ENCODE peak calls at places on chromosomes 11 and 22, in nine cellular contexts. B is fibroblast of the aortic adventitia, A is osteoblast, Y is transverse colon, R is choroid plexus epithelial cell, I is A549, F is Peyer's patch, U is fibroblast of pulmonary artery, G is HFFc6. K is an unnamed sample.

GRCh38 chr11:77115181-77115611 is 12.6 kb downstream of the OMP start:
- DNase-seq in I (peak), F (no peak), B (no peak), G (no peak), U (no peak), R (no peak), A (no peak), Y (no peak), K (no peak)

GRCh38 chr11:116852261-116853125 is 15.1 kb upstream of the APOA1 start:
- DNase-seq in Y (peak), R (peak), B (peak), I (no peak), U (peak), F (no peak), G (peak), A (peak), K (no peak)

GRCh38 chr11:59544869-59545178 is 33.5 kb downstream of the OR4D9 start:
- DNase-seq in F (no peak), G (no peak), B (no peak), R (no peak), Y (no peak), I (no peak), U (no peak), A (no peak), K (no peak)

GRCh38 chr11:130766650-130767297 is 149.5 kb downstream of the SNX19 start:
- DNase-seq in G (no peak), R (no peak), I (no peak), F (no peak), A (no peak), U (no peak), Y (no peak), B (no peak), K (no peak)

GRCh38 chr11:67484847-67485311 is 2.1 kb downstream of the AIP start:
- DNase-seq in B (no peak), F (peak), R (no peak), A (no peak), Y (peak), G (no peak), I (no peak), U (no peak), K (no peak)

GRCh38 chr11:90698238-90698637 is 475.4 kb upstream of the CHORDC1 start:
- DNase-seq in I (no peak), A (no peak), B (no peak), Y (no peak), G (no peak), R (no peak), F (no peak), U (no peak), K (no peak)

GRCh38 chr11:76910620-76911414 is 50.1 kb downstream of the ACER3 start:
- DNase-seq in R (peak), I (no peak), U (peak), G (no peak), F (peak), Y (no peak), B (peak), A (no peak), K (no peak)

GRCh38 chr11:75035911-75036536 is 47.3 kb downstream of the NEU3 start:
- DNase-seq in U (no peak), Y (peak), I (no peak), G (peak), F (peak), A (no peak), R (no peak), B (no peak), K (no peak)

GRCh38 chr11:69388661-69389060 is 92.8 kb upstream of the LINC01488 start:
- DNase-seq in A (no peak), Y (no peak), B (no peak), G (no peak), I (no peak), U (no peak), R (no peak), F (no peak), K (no peak)

GRCh38 chr11:112871909-112872511 is 89.2 kb upstream of the NCAM1 start:
- DNase-seq in B (no peak), R (no peak), A (no peak), I (no peak), F (no peak), Y (no peak), U (no peak), G (no peak), K (no peak)

GRCh38 chr11:108967571-108967970 is 302.7 kb downstream of the DDX10 start:
- DNase-seq in B (peak), R (no peak), U (no peak), I (no peak), G (peak), F (no peak), A (peak), Y (no peak), K (no peak)

GRCh38 chr11:128210148-128210940 is 377.0 kb downstream of the ETS1 start:
- DNase-seq in G (peak), B (peak), R (peak), Y (peak), F (peak), I (peak), A (peak), U (peak), K (no peak)

GRCh38 chr11:110000045-110000502 is 93.1 kb upstream of the ZC3H12C start:
- DNase-seq in I (peak), G (peak), U (peak), B (peak), R (peak), A (peak), Y (no peak), F (no peak), K (no peak)

GRCh38 chr11:71504526-71504925 is 22.5 kb upstream of the KRTAP5-7 start:
- DNase-seq in U (no peak), Y (no peak), B (no peak), R (no peak), F (peak), G (no peak), A (no peak), I (no peak), K (no peak)

GRCh38 chr11:33387586-33387985 is 130.4 kb downstream of the HIPK3 start:
- DNase-seq in A (no peak), Y (no peak), R (peak), U (no peak), F (no peak), I (no peak), G (no peak), B (no peak), K (no peak)

GRCh38 chr11:117822031-117822521 is 2.5 kb downstream of the FXYD2 start:
- DNase-seq in Y (peak), U (peak), I (no peak), B (no peak), A (peak), G (no peak), R (peak), F (no peak), K (no peak)

GRCh38 chr22:43343262-43343988 is at the start of gene SCUBE1:
- DNase-seq in F (peak), B (no peak), I (peak), Y (peak), G (no peak), U (peak), R (peak), A (peak), K (peak)

GRCh38 chr22:21098099-21098671 is 52.4 kb downstream of the LRRC74B start:
- DNase-seq in G (no peak), I (peak), B (no peak), Y (no peak), F (no peak), R (no peak), A (no peak), U (peak), K (no peak)

GRCh38 chr11:130131957-130132850 is 27.4 kb upstream of the ST14 start:
- DNase-seq in A (peak), R (peak), Y (peak), B (peak), F (peak), U (peak), I (peak), G (peak), K (peak)

GRCh38 chr11:79367844-79368243 is 73.0 kb downstream of the TENM4 start:
- DNase-seq in G (no peak), F (no peak), I (no peak), R (no peak), A (no peak), U (no peak), Y (no peak), B (no peak), K (no peak)

GRCh38 chr11:134599180-134599810 is 187.3 kb upstream of the B3GAT1 start:
- DNase-seq in B (no peak), R (no peak), I (no peak), U (no peak), A (no peak), G (no peak), F (no peak), Y (no peak), K (no peak)

GRCh38 chr11:7281083-7281482 is 29.4 kb downstream of the SYT9 start:
- DNase-seq in F (no peak), I (no peak), B (no peak), Y (no peak), A (no peak), G (no peak), R (peak), U (no peak), K (no peak)

GRCh38 chr22:32901925-32902324 is 100.4 kb downstream of the TIMP3 start:
- DNase-seq in I (no peak), A (no peak), R (no peak), F (no peak), U (no peak), Y (no peak), G (no peak), B (no peak), K (no peak)
- TF ChIP-seq CTCF in I (no peak), A (peak), R (peak), F (no peak), U (no peak), Y (no peak), G (no peak), B (no peak), K (no peak)

DNA sequence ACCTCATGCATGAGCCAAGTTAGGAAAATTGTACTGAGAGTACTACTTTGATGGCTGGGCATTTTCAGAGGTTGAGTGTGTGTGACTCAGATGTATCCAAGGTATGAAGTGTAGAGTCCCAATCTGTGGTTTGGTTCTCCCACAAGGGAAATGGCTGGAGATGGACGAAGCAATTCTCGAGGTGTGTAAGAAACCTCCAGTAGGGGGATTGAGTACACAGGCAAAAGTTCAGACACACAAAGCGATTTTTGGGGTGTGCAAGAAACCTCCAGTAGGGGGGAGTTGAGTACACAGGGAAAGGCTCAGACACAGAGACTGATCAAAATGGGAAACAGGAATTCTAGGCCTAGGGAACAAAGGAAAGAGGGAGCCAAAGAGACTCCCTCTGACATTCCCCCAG is 1536.3 kb downstream of the FAM181B start:
- DNase-seq in U (no peak), R (no peak), F (no peak), I (no peak), Y (no peak), G (no peak), A (no peak), B (no peak), K (no peak)
- TF ChIP-seq CTCF in U (no peak), R (no peak), F (no peak), I (no peak), Y (no peak), G (no peak), A (no peak), B (no peak), K (no peak)

GRCh38 chr11:44498524-44498923 is 66.9 kb upstream of the CD82 start:
- DNase-seq in F (no peak), I (no peak), R (no peak), G (no peak), B (no peak), A (no peak), U (no peak), Y (no peak), K (no peak)

GRCh38 chr11:44493929-44494328 is 71.5 kb upstream of the CD82 start:
- DNase-seq in I (no peak), Y (no peak), F (no peak), G (no peak), A (no peak), R (no peak), U (no peak), B (no peak), K (no peak)

GRCh38 chr11:44497995-44498394 is 67.5 kb upstream of the CD82 start:
- DNase-seq in I (no peak), B (no peak), Y (no peak), A (no peak), G (no peak), U (no peak), F (no peak), R (no peak), K (no peak)

GRCh38 chr11:44493383-44493782 is 72.1 kb upstream of the CD82 start:
- DNase-seq in U (no peak), F (no peak), A (no peak), G (no peak), I (no peak), Y (no peak), B (no peak), R (no peak), K (no peak)

DNA sequence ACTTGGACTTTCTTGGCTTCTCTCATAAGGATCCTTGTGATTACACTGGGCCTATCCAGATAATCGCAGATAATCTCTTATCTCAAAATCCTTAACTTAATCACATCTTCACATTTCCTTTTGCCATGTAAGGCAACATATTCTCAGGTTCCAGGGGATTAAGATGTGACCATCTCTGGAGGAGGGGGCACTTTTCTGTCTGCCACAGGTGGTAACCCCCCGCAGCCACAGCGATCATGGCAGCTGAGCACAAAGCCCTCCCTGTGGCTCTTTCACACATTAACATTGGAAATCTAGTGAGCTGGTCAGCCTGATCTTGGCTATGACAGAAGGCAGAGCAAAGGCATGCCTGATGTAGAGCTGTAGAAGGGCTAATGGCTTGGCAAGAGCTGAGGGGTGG is 69.1 kb upstream of the CD82 start:
- DNase-seq in Y (no peak), B (no peak), F (no peak), U (no peak), I (no peak), G (no peak), R (no peak), A (no peak), K (no peak)
- TF ChIP-seq CTCF in Y (no peak), B (no peak), F (no peak), U (no peak), I (no peak), G (no peak), R (no peak), A (no peak), K (no peak)

GRCh38 chr11:132402056-132402684 is 1031.8 kb downstream of the NTM start:
- DNase-seq in F (no peak), A (peak), I (peak), U (peak), R (peak), B (peak), Y (peak), G (peak), K (no peak)
- TF ChIP-seq CTCF in F (no peak), A (peak), I (no peak), U (peak), R (peak), B (peak), Y (no peak), G (peak), K (no peak)

K was measured in natural killer cell.